ENCODE peak calls at places on chromosomes 2 and 18, in eight cellular contexts. D is body of pancreas; M is right cardiac atrium; Z is CD8-positive, alpha-beta memory T cell; G is heart right ventricle; Y is GM23248; K is IMR-90; F is astrocyte. J is an unnamed sample.

GRCh38 chr18:31291688-31292087 is 26.3 kb upstream of the DSG1 start:
- DNase-seq in M (no peak), K (no peak), D (no peak), F (no peak), Z (no peak), Y (no peak), G (no peak), J (no peak)

GRCh38 chr2:237596518-237596855 is 6.0 kb upstream of the RAB17 start:
- DNase-seq in M (no peak), F (no peak), G (no peak), Y (no peak), D (no peak), K (no peak), Z (no peak), J (peak; percentile 77)

GRCh38 chr2:127588241-127588640 is 52.8 kb downstream of the MYO7B start:
- DNase-seq in Y (no peak), G (no peak), D (no peak), Z (no peak), K (no peak), M (no peak), F (no peak), J (no peak)

GRCh38 chr2:129248183-129248582 is 731.3 kb upstream of the RAB6C start:
- DNase-seq in Z (no peak), K (no peak), G (no peak), M (no peak), F (peak; percentile 64), D (no peak), Y (no peak), J (no peak)

GRCh38 chr18:21315741-21316187 is 73.7 kb downstream of the GREB1L start:
- DNase-seq in K (no peak), Z (no peak), Y (no peak), D (no peak), M (no peak), G (no peak), F (peak; percentile 84), J (no peak)

GRCh38 chr2:99611034-99611433 is 121.2 kb upstream of the REV1 start:
- DNase-seq in Y (no peak), K (no peak), D (no peak), F (no peak), G (no peak), Z (no peak), M (no peak), J (no peak)

GRCh38 chr2:147294825-147295392 is 549.9 kb upstream of the ACVR2A start:
- DNase-seq in D (no peak), F (peak; percentile 41), Z (no peak), M (no peak), K (no peak), Y (no peak), G (no peak), J (no peak)

GRCh38 chr2:130252880-130253645 is 54.8 kb upstream of the TUBA3E start:
- DNase-seq in M (no peak), D (no peak), Z (no peak), Y (peak; percentile 6), G (no peak), K (no peak), F (no peak), J (no peak)

GRCh38 chr2:200812122-200813022 is 662 bp downstream of the BZW1 start:
- DNase-seq in M (peak; percentile 83), F (peak; percentile 40), Z (peak; percentile 79), D (peak; percentile 78), K (peak; percentile 49), G (peak; percentile 80), Y (peak; percentile 82), J (peak; percentile 79)

GRCh38 chr2:231259104-231259503 is 60.7 kb downstream of the ARMC9 start:
- DNase-seq in K (no peak), G (no peak), Y (no peak), M (no peak), D (no peak), Z (no peak), F (no peak), J (no peak)

DNA sequence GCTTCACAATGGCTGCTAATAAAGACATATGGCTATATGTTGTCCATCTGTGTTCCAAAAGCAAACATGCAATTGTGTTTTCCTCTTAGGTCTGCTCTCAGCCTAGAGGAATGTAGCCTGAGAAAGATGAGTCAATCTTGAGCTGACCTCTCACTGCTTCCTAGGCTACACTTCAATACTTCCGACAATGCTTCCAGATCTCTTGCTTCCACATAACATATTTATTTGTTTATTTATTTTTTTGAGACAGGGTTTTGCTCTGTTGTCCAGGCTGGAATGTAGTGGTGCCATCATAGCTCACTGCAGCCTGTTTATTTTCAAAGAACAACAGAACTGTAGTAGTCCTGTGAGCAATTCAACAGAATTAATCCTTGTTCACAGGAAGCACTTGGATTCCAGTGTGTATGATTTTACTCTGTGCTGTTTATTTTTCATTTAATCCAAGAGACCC is 438.0 kb downstream of the TXNL1 start:
- DNase-seq in Z (no peak), D (no peak), M (no peak), Y (peak; percentile 82), K (peak; percentile 88), G (no peak), F (peak; percentile 67), J (no peak)
- H3K4me1 ChIP-seq in Z (no peaks in the 10 kb centered on the region), D (peaks cover 14% of the 10 kb centered on the region), M (peaks cover 11% of the 10 kb centered on the region), Y (peaks cover 22% of the 10 kb centered on the region), K (peaks cover 15% of the 10 kb centered on the region), G (peaks cover 46% of the 10 kb centered on the region), F (peaks cover 40% of the 10 kb centered on the region), J (no peaks in the 10 kb centered on the region)

GRCh38 chr2:74740395-74741075 is 86.5 kb downstream of the SEMA4F start:
- DNase-seq in Y (peak; percentile 99), Z (no peak), F (peak; percentile 92), G (peak; percentile 14), K (peak; percentile 96), D (peak; percentile 26), M (peak; percentile 51), J (peak; percentile 68)
- H3K4me3 ChIP-seq in Y (peak overlapping the region; percentile 13), Z (no peak overlapping the region), F (no peak overlapping the region), G (no peak overlapping the region), K (no peak overlapping the region), D (no peak overlapping the region), M (no peak overlapping the region), J (no peak overlapping the region)

GRCh38 chr2:94753466-94753998 is 117.7 kb upstream of the TEKT4 start:
- DNase-seq in M (no peak), Y (no peak), G (no peak), F (no peak), Z (no peak), K (no peak), D (no peak), J (no peak)
- H3K9me3 ChIP-seq in M (no peaks in the 10 kb centered on the region), Y (no peaks in the 10 kb centered on the region), G (no peaks in the 10 kb centered on the region), F (no peaks in the 10 kb centered on the region), Z (no peaks in the 10 kb centered on the region), K (no peaks in the 10 kb centered on the region), D (no peaks in the 10 kb centered on the region), J (no peaks in the 10 kb centered on the region)

GRCh38 chr2:209334188-209335017 is 89.4 kb upstream of the MAP2 start:
- DNase-seq in F (peak; percentile 16), Y (peak; percentile 72), D (peak; percentile 67), K (peak; percentile 37), Z (no peak), M (peak; percentile 34), G (peak; percentile 18), J (peak; percentile 64)

DNA sequence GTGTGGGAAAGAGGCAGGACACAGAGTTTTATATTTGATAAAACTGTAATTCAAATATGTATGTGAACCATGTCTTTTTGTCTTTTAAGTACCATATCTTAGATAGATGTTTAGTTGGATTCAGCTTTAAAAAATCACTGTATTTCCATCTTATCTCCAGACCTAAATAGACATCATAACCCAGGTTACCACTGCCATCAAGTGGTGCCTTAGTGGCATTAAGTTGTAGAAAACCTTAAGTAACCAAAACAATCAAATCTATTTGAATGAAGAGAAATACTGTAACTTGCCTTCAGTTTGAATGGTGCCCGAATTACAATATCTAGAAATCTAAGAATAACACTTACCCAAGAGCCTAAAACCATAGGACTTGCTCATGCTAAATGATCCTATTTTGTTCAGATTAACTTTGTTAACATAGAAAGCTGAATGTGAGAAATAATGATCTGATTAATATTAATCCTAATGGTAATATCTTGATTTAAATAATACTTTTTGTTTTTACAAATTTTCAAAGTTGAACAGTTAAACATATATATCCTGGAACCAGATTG is 92.5 kb upstream of the MAP2 start:
- DNase-seq in D (peak; percentile 17), K (peak; percentile 28), G (no peak), M (no peak), Y (peak; percentile 58), F (peak; percentile 30), Z (no peak), J (peak; percentile 63)
- H3K4me1 ChIP-seq in D (peaks cover 12% of the 10 kb centered on the region), K (no peaks in the 10 kb centered on the region), G (no peaks in the 10 kb centered on the region), M (no peaks in the 10 kb centered on the region), Y (no peaks in the 10 kb centered on the region), F (no peaks in the 10 kb centered on the region), Z (no peaks in the 10 kb centered on the region), J (peaks cover 4% of the 10 kb centered on the region)

J was measured in SJCRH30.